ENCODE peak calls at places on chromosomes 3 and 15, in nine cellular contexts. S is vagina, F is fibroblast of lung, Y is psoas muscle, H is GM23338, A is fibroblast of mammary gland, J is left ventricle myocardium inferior, N is cardiac muscle cell, E is GM12865. U is an unnamed sample.

GRCh38 chr15:48865387-48866079 is 12.4 kb upstream of the EID1 start:
- DNase-seq in F (peak), S (no peak), H (peak), Y (no peak), N (no peak), J (no peak), E (peak), A (peak), U (peak)

GRCh38 chr3:49725906-49726681 is 2.3 kb upstream of the GMPPB start:
- DNase-seq in E (no peak), J (peak), Y (no peak), N (no peak), A (no peak), F (no peak), H (no peak), S (peak), U (no peak)

GRCh38 chr3:141288331-141288990 is 56.8 kb downstream of the PXYLP1 start:
- DNase-seq in F (peak), J (no peak), S (no peak), E (no peak), A (peak), Y (no peak), H (no peak), N (no peak), U (no peak)

GRCh38 chr3:186107148-186108105 is 1.5 kb downstream of the ETV5 start:
- DNase-seq in E (peak), J (peak), N (peak), H (peak), F (peak), Y (peak), S (no peak), A (peak), U (peak)

GRCh38 chr15:63994073-63994600 is 52.1 kb downstream of the DAPK2 start:
- DNase-seq in H (no peak), J (no peak), F (no peak), Y (no peak), N (no peak), E (no peak), A (no peak), S (no peak), U (no peak)

GRCh38 chr15:52481915-52482314 is 46.8 kb downstream of the MYO5A start:
- DNase-seq in H (no peak), A (peak), Y (no peak), E (peak), S (no peak), J (no peak), F (peak), N (no peak), U (peak)

GRCh38 chr15:29129221-29129620 is 140.4 kb downstream of the NSMCE3 start:
- DNase-seq in S (no peak), J (no peak), E (no peak), Y (no peak), A (no peak), H (no peak), F (no peak), N (no peak), U (no peak)

GRCh38 chr15:90884719-90885431 is 571 bp downstream of the FES start:
- DNase-seq in H (no peak), S (no peak), Y (no peak), E (no peak), A (no peak), N (no peak), F (no peak), J (no peak), U (no peak)

GRCh38 chr3:127177226-127177625 is 15.7 kb upstream of the PRR23E start:
- DNase-seq in F (no peak), E (no peak), H (no peak), S (no peak), Y (no peak), A (peak), N (no peak), J (no peak), U (no peak)

GRCh38 chr3:48473617-48473952 is 27.0 kb downstream of the ATRIP start:
- DNase-seq in N (no peak), A (no peak), F (no peak), J (no peak), E (no peak), Y (no peak), S (no peak), H (no peak), U (no peak)
- H3K4me3 ChIP-seq in N (no peak), A (no peak), F (no peak), J (peak), E (no peak), Y (peak), S (peak), H (peak), U (no peak)

DNA sequence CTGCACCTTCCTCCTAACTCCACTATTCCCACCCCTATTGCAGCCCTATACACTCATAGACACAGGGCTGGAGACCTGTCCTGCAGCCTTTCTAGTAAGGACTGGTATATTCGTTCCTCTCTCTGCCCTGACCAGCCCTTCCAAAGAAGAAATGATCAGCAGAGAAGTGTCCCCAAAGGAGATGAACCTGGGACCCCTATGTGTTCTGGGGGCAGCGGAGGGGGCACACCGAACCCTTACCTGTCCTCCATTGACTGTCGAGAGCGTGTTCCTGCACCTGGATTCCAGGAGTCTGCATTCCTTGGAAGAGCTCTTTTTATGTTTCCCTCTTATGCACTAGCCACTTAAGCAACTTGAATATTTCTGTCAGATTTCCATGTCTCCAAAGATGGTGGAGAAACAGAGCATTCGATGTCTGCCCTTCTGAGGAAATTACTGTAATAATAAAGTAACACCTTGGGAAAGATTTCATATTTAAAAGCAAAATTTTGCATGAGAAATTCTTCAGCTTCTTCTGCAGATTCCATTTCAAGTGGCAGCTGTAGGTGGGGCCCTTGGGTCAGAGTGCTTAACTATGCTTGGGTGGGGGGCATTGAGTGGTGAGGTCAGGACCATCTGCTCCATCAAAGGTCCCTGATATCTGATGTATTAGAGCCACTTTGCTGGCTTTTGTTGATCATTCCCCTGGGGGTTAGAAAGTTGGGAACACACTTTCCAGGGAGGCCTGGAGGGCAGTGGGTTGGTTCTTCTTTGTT is 6.3 kb downstream of the EPHB1 start:
- DNase-seq in Y (no peak), A (no peak), J (no peak), F (no peak), N (no peak), E (no peak), S (peak), H (no peak), U (no peak)
- TF ChIP-seq CTCF in Y (no peak), A (no peak), J (no peak), F (no peak), N (no peak), E (no peak), S (no peak), H (peak), U (no peak)

GRCh38 chr3:114383875-114384557 is 90.2 kb downstream of the TIGIT start:
- DNase-seq in J (peak), E (peak), N (peak), F (peak), S (no peak), Y (peak), A (peak), H (peak), U (peak)
- H3K4me3 ChIP-seq in J (peak), E (no peak), N (no peak), F (peak), S (peak), Y (peak), A (peak), H (no peak), U (peak)

DNA sequence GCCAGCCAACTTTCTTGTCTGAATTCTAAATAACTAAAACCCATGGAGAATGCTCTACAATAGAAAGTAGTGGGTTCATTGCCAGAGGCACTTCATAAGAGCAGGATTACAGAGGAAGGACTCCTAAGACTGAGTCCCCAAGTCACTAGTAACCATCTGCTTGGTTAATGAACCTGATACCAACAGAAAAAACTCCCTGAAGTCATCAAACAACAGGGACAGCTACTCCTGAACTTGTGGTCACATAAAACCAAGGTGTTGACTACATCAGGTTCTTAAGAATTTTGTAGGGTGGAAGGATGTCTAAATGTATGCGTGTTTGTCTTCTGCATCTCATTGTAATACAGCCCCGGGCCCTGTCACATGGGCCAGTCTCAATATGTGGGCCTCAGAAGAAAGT is 148.6 kb downstream of the IMPG2 start:
- DNase-seq in Y (no peak), N (no peak), E (no peak), H (no peak), S (no peak), A (no peak), J (no peak), F (no peak), U (no peak)
- TF ChIP-seq CTCF in Y (no peak), N (no peak), E (no peak), H (no peak), S (no peak), A (no peak), J (no peak), F (no peak), U (no peak)